ENCODE peak calls at places on chromosome 15, in four cellular contexts. One of them, this sample, is unnamed.

GRCh38 chr15:29043731-29044485 is 158.1 kb downstream of the APBA2 start:
- DNase-seq in cerebellar nuclear complex: no peak
- DNase-seq in cardiac fibroblast: no peak
- DNase-seq in CD4-positive, alpha-beta T cell: no peak
- DNase-seq in this sample: no peak

GRCh38 chr15:67137951-67138935 is 72.8 kb downstream of the SMAD3 start:
- DNase-seq in cerebellar nuclear complex: no peak
- DNase-seq in cardiac fibroblast: no peak
- DNase-seq in CD4-positive, alpha-beta T cell: no peak
- DNase-seq in this sample: no peak

GRCh38 chr15:47553933-47554332 is 163.4 kb upstream of the SEMA6D start:
- DNase-seq in cerebellar nuclear complex: no peak
- DNase-seq in cardiac fibroblast: no peak
- DNase-seq in CD4-positive, alpha-beta T cell: no peak
- DNase-seq in this sample: no peak

GRCh38 chr15:88256261-88257230 is at the start of gene NTRK3:
- DNase-seq in cerebellar nuclear complex: no peak
- DNase-seq in cardiac fibroblast: peak
- DNase-seq in CD4-positive, alpha-beta T cell: no peak
- DNase-seq in this sample: no peak

GRCh38 chr15:48370460-48370859 is 39.2 kb downstream of the DUT start:
- DNase-seq in cerebellar nuclear complex: no peak
- DNase-seq in cardiac fibroblast: peak
- DNase-seq in CD4-positive, alpha-beta T cell: no peak
- DNase-seq in this sample: no peak

GRCh38 chr15:79811406-79812405 is 85.1 kb downstream of the MTHFS start:
- DNase-seq in cerebellar nuclear complex: peak
- DNase-seq in cardiac fibroblast: peak
- DNase-seq in CD4-positive, alpha-beta T cell: no peak
- DNase-seq in this sample: no peak

GRCh38 chr15:51444807-51445206 is 103.4 kb downstream of the GLDN start:
- DNase-seq in cerebellar nuclear complex: no peak
- DNase-seq in cardiac fibroblast: no peak
- DNase-seq in CD4-positive, alpha-beta T cell: no peak
- DNase-seq in this sample: no peak

GRCh38 chr15:76674883-76675282 is 230.3 kb downstream of the SCAPER start:
- DNase-seq in cerebellar nuclear complex: no peak
- DNase-seq in cardiac fibroblast: peak
- DNase-seq in CD4-positive, alpha-beta T cell: no peak
- DNase-seq in this sample: no peak

GRCh38 chr15:57223345-57223744 is 153.0 kb upstream of the CGNL1 start:
- DNase-seq in cerebellar nuclear complex: no peak
- DNase-seq in cardiac fibroblast: no peak
- DNase-seq in CD4-positive, alpha-beta T cell: no peak
- DNase-seq in this sample: no peak

GRCh38 chr15:40342421-40343313 is 1.9 kb upstream of the CCDC9B start:
- DNase-seq in cerebellar nuclear complex: no peak
- DNase-seq in cardiac fibroblast: peak
- DNase-seq in CD4-positive, alpha-beta T cell: no peak
- DNase-seq in this sample: no peak

GRCh38 chr15:51736069-51736468 is 1.4 kb downstream of the LYSMD2 start:
- DNase-seq in cerebellar nuclear complex: no peak
- DNase-seq in cardiac fibroblast: peak
- DNase-seq in CD4-positive, alpha-beta T cell: no peak
- DNase-seq in this sample: no peak

GRCh38 chr15:64284037-64284436 is 71.9 kb downstream of the CSNK1G1 start:
- DNase-seq in cerebellar nuclear complex: no peak
- DNase-seq in cardiac fibroblast: peak
- DNase-seq in CD4-positive, alpha-beta T cell: no peak
- DNase-seq in this sample: no peak

GRCh38 chr15:65945616-65946015 is 76.3 kb downstream of the RAB11A start:
- DNase-seq in cerebellar nuclear complex: no peak
- DNase-seq in cardiac fibroblast: no peak
- DNase-seq in CD4-positive, alpha-beta T cell: no peak
- DNase-seq in this sample: no peak

This sample was measured in activated T-helper 2 cell treated with anti-CD3 and anti-CD28 coated beads, Interferon-gamma antibody, Interleukin-2, Interleukin-4, amounts not matched to agents 10 μg/mL and 5 μg/mL and 100 μg/mL, durations not matched to agents 14 hours and 24 hours and 36 hours.